ENCODE peak calls at places on chromosomes 1 and 21, in nine cellular contexts. Z is adrenal gland; C is prostate gland; E is heart left ventricle; T is SK-N-SH; K is CD8-positive, alpha-beta T cell; R is psoas muscle; U is tibial artery; Y is SJSA1. Q is an unnamed sample. For H3K27me3 and H3K36me3, the result is how much of the 10 kb centered on the place peaks cover.

GRCh38 chr1:179881642-179882252 is 338 bp upstream of the TOR1AIP1 start:
- DNase-seq in E (no peak), T (peak), U (peak), C (peak), Z (peak), K (no peak), Y (no peak), R (peak), Q (peak)

GRCh38 chr1:179870870-179871269 is 6.7 kb downstream of the TOR1AIP2 start:
- DNase-seq in T (no peak), E (no peak), C (no peak), R (no peak), K (no peak), Y (no peak), U (no peak), Z (no peak), Q (no peak)

GRCh38 chr1:69613414-69613813 is 45.7 kb downstream of the LRRC7 start:
- DNase-seq in E (no peak), K (no peak), T (no peak), C (no peak), U (no peak), Y (no peak), Z (no peak), R (no peak), Q (no peak)

GRCh38 chr1:170239445-170239844 is 93.7 kb downstream of the NTMT2 start:
- DNase-seq in Y (no peak), U (no peak), E (no peak), K (no peak), Z (peak), R (no peak), T (no peak), C (no peak), Q (no peak)

GRCh38 chr1:64471724-64472276 is 1.9 kb downstream of the CACHD1 start:
- DNase-seq in R (no peak), T (no peak), Z (peak), K (no peak), C (no peak), U (no peak), E (no peak), Y (no peak), Q (no peak)

GRCh38 chr21:35622612-35623011 is 437.7 kb downstream of the SETD4 start:
- DNase-seq in Y (no peak), E (no peak), U (no peak), C (no peak), Z (no peak), R (no peak), K (no peak), T (no peak), Q (no peak)

GRCh38 chr1:226903819-226904710 is 33.6 kb downstream of the PSEN2 start:
- DNase-seq in Y (peak), R (no peak), Z (peak), K (no peak), T (no peak), C (no peak), U (peak), E (no peak), Q (peak)

GRCh38 chr1:27327964-27328363 is 6.0 kb downstream of the TMEM222 start:
- DNase-seq in K (no peak), Z (no peak), U (no peak), E (no peak), T (no peak), C (no peak), Y (no peak), R (no peak), Q (no peak)

GRCh38 chr1:112358798-112359408 is 37.1 kb upstream of the CTTNBP2NL start:
- DNase-seq in R (peak), K (peak), Z (peak), U (peak), T (peak), E (peak), C (peak), Y (peak), Q (no peak)

GRCh38 chr1:178688244-178688643 is 36.8 kb upstream of the RALGPS2 start:
- DNase-seq in T (no peak), K (no peak), C (no peak), E (peak), Z (no peak), R (peak), U (no peak), Y (no peak), Q (no peak)

GRCh38 chr1:35288761-35289160 is 20.3 kb downstream of the ZMYM4 start:
- DNase-seq in K (no peak), Z (no peak), R (no peak), T (no peak), Y (peak), C (no peak), U (no peak), E (no peak), Q (no peak)

GRCh38 chr1:67429528-67430357 is 459 bp downstream of the SERBP1 start:
- DNase-seq in R (peak), Y (peak), T (peak), U (peak), K (peak), Z (peak), E (peak), C (peak), Q (no peak)

GRCh38 chr1:244214009-244214967 is 163.2 kb downstream of the ZBTB18 start:
- DNase-seq in Z (peak), Y (peak), K (no peak), R (peak), U (no peak), T (peak), C (peak), E (peak), Q (peak)

GRCh38 chr1:5812295-5812694 is 179.9 kb downstream of the NPHP4 start:
- DNase-seq in R (no peak), Z (no peak), K (no peak), C (no peak), Y (no peak), E (no peak), U (no peak), T (no peak), Q (no peak)

GRCh38 chr1:184768467-184768866 is 13.8 kb upstream of the EDEM3 start:
- DNase-seq in R (no peak), E (no peak), Y (no peak), T (no peak), C (no peak), Z (no peak), K (no peak), U (no peak), Q (no peak)

GRCh38 chr1:152917794-152918193 is 9.4 kb downstream of the IVL start:
- DNase-seq in E (no peak), Y (no peak), U (no peak), C (no peak), Z (no peak), K (no peak), T (no peak), R (no peak), Q (no peak)

GRCh38 chr1:185420588-185421081 is 103.6 kb upstream of the IVNS1ABP start:
- DNase-seq in T (no peak), R (no peak), C (no peak), E (no peak), K (no peak), Y (no peak), Z (no peak), U (no peak), Q (no peak)

GRCh38 chr1:79497193-79497773 is 490.8 kb upstream of the ADGRL4 start:
- DNase-seq in E (no peak), C (no peak), Y (peak), K (no peak), T (peak), U (no peak), R (no peak), Z (no peak), Q (no peak)

GRCh38 chr21:33478858-33479678 is 706 bp downstream of the TMEM50B start:
- DNase-seq in Y (no peak), U (peak), C (peak), T (peak), K (peak), E (peak), Z (peak), R (peak), Q (no peak)

GRCh38 chr1:21317035-21317689 is 26.9 kb upstream of the ECE1 start:
- DNase-seq in Y (no peak), Z (peak), U (peak), T (no peak), R (peak), K (no peak), E (peak), C (no peak), Q (peak)

GRCh38 chr1:30781906-30782305 is 24.3 kb upstream of the LAPTM5 start:
- DNase-seq in R (no peak), Y (no peak), U (no peak), K (no peak), C (no peak), E (no peak), Z (no peak), T (no peak), Q (no peak)

GRCh38 chr1:154624756-154625643 is 17.0 kb upstream of the ADAR start:
- DNase-seq in C (no peak), R (no peak), U (no peak), Z (no peak), K (no peak), E (no peak), Y (no peak), T (no peak), Q (no peak)

GRCh38 chr1:163275222-163275621 is 46.5 kb upstream of the NUF2 start:
- DNase-seq in Z (no peak), K (no peak), E (no peak), C (no peak), T (no peak), U (no peak), R (no peak), Y (no peak), Q (no peak)

GRCh38 chr1:25677193-25677773 is 60.7 kb downstream of the MAN1C1 start:
- DNase-seq in Y (no peak), T (no peak), U (no peak), R (no peak), Z (no peak), E (no peak), C (no peak), K (peak), Q (no peak)

GRCh38 chr1:40820251-40820797 is 36.7 kb downstream of the KCNQ4 start:
- DNase-seq in R (peak), Z (no peak), E (no peak), K (no peak), U (peak), Y (no peak), T (peak), C (no peak), Q (no peak)

GRCh38 chr1:168320805-168321577 is 40.3 kb downstream of the TBX19 start:
- DNase-seq in T (no peak), Y (peak), E (peak), Z (peak), K (no peak), C (no peak), R (no peak), U (no peak), Q (peak)

GRCh38 chr1:240831191-240831631 is 219.3 kb upstream of the GREM2 start:
- DNase-seq in U (no peak), T (no peak), K (no peak), Y (no peak), Z (no peak), R (no peak), C (no peak), E (no peak), Q (peak)

GRCh38 chr1:155263067-155263466 is 907 bp upstream of the SCAMP3 start:
- DNase-seq in K (no peak), T (no peak), U (no peak), R (no peak), Y (no peak), C (no peak), Z (no peak), E (no peak), Q (no peak)

GRCh38 chr21:45208627-45208951 is 79.1 kb downstream of the POFUT2 start:
- DNase-seq in C (no peak), K (no peak), U (no peak), T (no peak), R (no peak), E (no peak), Z (no peak), Y (no peak), Q (no peak)

GRCh38 chr1:56644941-56645662 is at the start of gene PRKAA2:
- DNase-seq in R (peak), K (no peak), C (peak), T (peak), Y (no peak), Z (peak), U (peak), E (peak), Q (no peak)

GRCh38 chr1:181239086-181239485 is 150.6 kb downstream of the IER5 start:
- DNase-seq in Z (no peak), C (no peak), T (no peak), U (no peak), R (no peak), K (no peak), Y (no peak), E (no peak), Q (no peak)

GRCh38 chr1:230031131-230031530 is 35.9 kb upstream of the GALNT2 start:
- DNase-seq in C (no peak), R (no peak), K (no peak), Y (no peak), T (no peak), E (no peak), Z (no peak), U (no peak), Q (no peak)

GRCh38 chr1:52423771-52424170 is 19.4 kb downstream of the PRPF38A start:
- DNase-seq in E (peak), U (no peak), K (peak), C (no peak), Y (no peak), R (no peak), T (no peak), Z (no peak), Q (no peak)

GRCh38 chr1:103120981-103121380 is 12.7 kb upstream of the COL11A1 start:
- DNase-seq in K (no peak), E (no peak), Z (no peak), C (no peak), R (no peak), U (no peak), Y (no peak), T (no peak), Q (no peak)

GRCh38 chr1:209590405-209590804 is 6.9 kb downstream of the CAMK1G start:
- DNase-seq in K (no peak), C (no peak), U (no peak), Z (no peak), T (peak), E (no peak), R (no peak), Y (no peak), Q (no peak)

GRCh38 chr1:114082047-114082630 is 71.5 kb downstream of the SYT6 start:
- DNase-seq in T (no peak), R (no peak), Y (no peak), E (no peak), C (no peak), K (no peak), U (no peak), Z (no peak), Q (no peak)

GRCh38 chr1:118290046-118290445 is 105.0 kb upstream of the SPAG17 start:
- DNase-seq in R (peak), C (no peak), E (peak), K (no peak), T (no peak), Y (no peak), Z (peak), U (no peak), Q (no peak)

DNA sequence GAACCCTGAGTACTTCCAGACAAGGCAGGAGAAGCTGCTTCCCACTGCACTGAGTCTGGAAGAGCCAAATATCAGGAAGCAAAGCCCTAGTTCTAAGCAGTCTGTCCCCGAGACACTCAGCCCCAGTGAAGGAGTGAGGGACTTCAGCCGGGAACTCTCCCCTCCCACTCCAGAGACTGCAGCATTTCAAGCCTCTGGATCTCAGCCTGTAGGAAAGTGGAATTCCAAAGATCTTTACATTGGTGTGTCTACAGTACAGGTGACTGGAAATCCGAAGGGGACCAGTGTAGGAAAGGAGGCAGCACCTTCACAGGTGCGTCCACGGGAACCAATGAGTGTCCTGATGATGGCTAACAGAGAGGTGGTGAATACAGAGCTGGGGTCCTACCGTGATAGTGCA is 33.1 kb upstream of the VAMP3 start:
- DNase-seq in R (no peak), C (no peak), U (no peak), E (no peak), Y (no peak), T (no peak), K (no peak), Z (no peak), Q (no peak)
- H3K27me3 ChIP-seq in R (under half), C (under half), U (under half), E (under half), Y (under half), T (under half), K (under half), Z (under half), Q (under half)

DNA sequence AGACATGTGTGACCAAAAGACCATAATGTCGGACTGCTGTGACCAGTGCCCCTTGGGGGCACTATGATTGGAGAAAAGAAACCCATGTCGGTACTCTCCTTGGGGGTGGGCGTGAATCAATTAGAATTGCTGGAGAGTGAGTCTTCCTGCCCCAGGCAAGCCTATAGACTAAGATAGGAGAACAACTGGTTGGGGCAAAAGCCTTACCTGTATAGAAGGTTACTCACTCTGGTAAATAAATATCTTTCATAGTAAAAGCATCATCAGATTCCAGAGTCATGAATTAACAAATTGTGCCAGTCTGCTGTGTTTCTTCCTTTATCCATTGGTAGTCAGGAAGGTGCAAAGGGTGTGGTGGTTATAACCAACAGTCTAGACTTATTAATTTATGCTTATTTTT is 2.9 kb upstream of the PTGFRN start:
- DNase-seq in E (no peak), T (no peak), Y (no peak), R (no peak), Z (no peak), C (no peak), K (no peak), U (no peak), Q (no peak)
- H3K36me3 ChIP-seq in E (under half), T (under half), Y (under half), R (under half), Z (under half), C (under half), K (under half), U (under half), Q (under half)

GRCh38 chr1:22557341-22557950 is 5.8 kb upstream of the EPHA8 start:
- DNase-seq in Z (no peak), T (no peak), C (no peak), U (no peak), K (no peak), Y (no peak), R (no peak), E (no peak), Q (peak)
- H3K27me3 ChIP-seq in Z (under half), T (under half), C (under half), U (under half), K (under half), Y (half or more), R (half or more), E (half or more), Q (under half)

GRCh38 chr1:201336711-201337450 is 40.6 kb downstream of the TNNT2 start:
- DNase-seq in C (no peak), T (no peak), Z (no peak), R (no peak), Y (no peak), K (no peak), E (no peak), U (no peak), Q (no peak)
- H3K36me3 ChIP-seq in C (under half), T (under half), Z (under half), R (under half), Y (under half), K (under half), E (under half), U (under half), Q (under half)

Q was measured in BJ.